ENCODE peak calls at places on chromosomes 11 and 22, in seven cellular contexts. S, N, U, T, Y, I and G are unnamed samples.

GRCh38 chr11:12539570-12539969 is 134.7 kb upstream of the TEAD1 start:
- DNase-seq in T (no peak), U (no peak), N (no peak), S (peak), Y (no peak), I (no peak), G (peak)

GRCh38 chr11:102843474-102843873 is at the start of gene MMP3:
- DNase-seq in U (no peak), S (no peak), N (no peak), I (no peak), Y (no peak), T (no peak), G (peak)

GRCh38 chr11:86514453-86514852 is 139.8 kb downstream of the CCDC81 start:
- DNase-seq in S (no peak), I (no peak), T (no peak), N (no peak), Y (no peak), U (no peak), G (no peak)

GRCh38 chr11:69261116-69261515 is 32.8 kb upstream of the MYEOV start:
- DNase-seq in T (no peak), Y (no peak), S (no peak), I (no peak), U (no peak), N (no peak), G (no peak)

GRCh38 chr11:10622957-10623787 is 54.7 kb upstream of the LYVE1 start:
- DNase-seq in U (no peak), I (peak), N (peak), T (no peak), S (no peak), Y (peak), G (no peak)

GRCh38 chr11:75346912-75347647 is 4.4 kb downstream of the ARRB1 start:
- DNase-seq in U (no peak), I (no peak), N (no peak), T (no peak), S (no peak), Y (peak), G (no peak)

GRCh38 chr22:31952094-31952401 is 7.7 kb downstream of the YWHAH start:
- DNase-seq in I (no peak), U (no peak), S (no peak), T (no peak), N (no peak), Y (no peak), G (no peak)

GRCh38 chr11:80593981-80594380 is 1153.2 kb upstream of the TENM4 start:
- DNase-seq in Y (peak), T (no peak), N (no peak), S (no peak), I (peak), U (no peak), G (peak)

GRCh38 chr11:84564180-84564866 is 1062.8 kb downstream of the DLG2 start:
- DNase-seq in Y (no peak), I (peak), T (no peak), N (peak), S (peak), U (no peak), G (no peak)